ENCODE peak calls at places on chromosomes 2 and 18, in seven cellular contexts. K is activated T-cell treated with anti-CD3 and anti-CD28 coated beads, Interleukin-2, amount 50 U/mL, for 72 hours; U is HTR-8/SVneo; S is EL; A is ascending aorta; Q is WTC11; W is substantia nigra. J is an unnamed sample.

GRCh38 chr2:193841389-193842150 is 1646.8 kb upstream of the TMEFF2 start:
- DNase-seq in K (no peak), W (no peak), S (peak), A (no peak), Q (no peak), U (no peak), J (no peak)

GRCh38 chr2:201118957-201119848 is 3.2 kb downstream of the CFLAR start:
- DNase-seq in K (no peak), W (no peak), A (no peak), Q (no peak), U (peak), S (peak), J (peak)

GRCh38 chr2:138794734-138795133 is 14.5 kb upstream of the NXPH2 start:
- DNase-seq in A (no peak), K (no peak), S (peak), W (no peak), Q (no peak), U (no peak), J (no peak)

GRCh38 chr2:31300309-31300708 is 66.4 kb downstream of the EHD3 start:
- DNase-seq in W (no peak), S (no peak), Q (no peak), A (no peak), U (no peak), K (no peak), J (no peak)

GRCh38 chr2:66478729-66479316 is 43.9 kb downstream of the MEIS1 start:
- DNase-seq in W (no peak), A (no peak), Q (no peak), U (no peak), S (no peak), K (no peak), J (no peak)

GRCh38 chr2:216740557-216741222 is 45.3 kb upstream of the IGFBP5 start:
- DNase-seq in U (no peak), S (no peak), W (no peak), Q (no peak), A (no peak), K (no peak), J (no peak)

GRCh38 chr2:190657474-190658252 is 8.8 kb downstream of the NAB1 start:
- DNase-seq in U (no peak), S (no peak), A (no peak), Q (no peak), K (no peak), W (no peak), J (no peak)

GRCh38 chr2:146821836-146822316 is 1023.0 kb upstream of the ACVR2A start:
- DNase-seq in K (no peak), Q (no peak), S (peak), A (no peak), U (peak), W (no peak), J (no peak)

GRCh38 chr2:218806346-218806978 is 24.5 kb downstream of the CYP27A1 start:
- DNase-seq in S (peak), A (peak), W (no peak), U (peak), K (no peak), Q (no peak), J (no peak)

GRCh38 chr2:192571636-192572035 is 376.9 kb upstream of the TMEFF2 start:
- DNase-seq in W (no peak), S (no peak), A (no peak), U (no peak), Q (no peak), K (no peak), J (no peak)

GRCh38 chr2:38535745-38536506 is 66.8 kb downstream of the HNRNPLL start:
- DNase-seq in Q (peak), A (peak), W (peak), S (peak), U (peak), K (peak), J (peak)

GRCh38 chr18:66280470-66280869 is 323.4 kb downstream of the CDH19 start:
- DNase-seq in S (no peak), U (no peak), Q (no peak), W (no peak), A (no peak), K (no peak), J (no peak)

GRCh38 chr18:29083545-29083944 is 906.6 kb upstream of the CDH2 start:
- DNase-seq in W (no peak), S (no peak), Q (no peak), A (no peak), K (no peak), U (no peak), J (no peak)

GRCh38 chr18:69435000-69435399 is 34.3 kb downstream of the DOK6 start:
- DNase-seq in S (no peak), U (no peak), A (no peak), K (no peak), W (no peak), Q (no peak), J (no peak)

GRCh38 chr2:209463835-209464234 is 40.0 kb downstream of the MAP2 start:
- DNase-seq in U (no peak), A (no peak), Q (no peak), S (no peak), K (no peak), W (no peak), J (no peak)

GRCh38 chr2:205850172-205850571 is 167.9 kb downstream of the NRP2 start:
- DNase-seq in U (no peak), A (no peak), S (no peak), Q (no peak), W (no peak), K (no peak), J (no peak)

GRCh38 chr2:40202798-40203400 is 249.0 kb downstream of the SLC8A1 start:
- DNase-seq in U (no peak), K (no peak), S (peak), A (no peak), Q (no peak), W (no peak), J (no peak)

GRCh38 chr2:25982968-25983280 is 627 bp upstream of the KIF3C start:
- DNase-seq in S (no peak), K (no peak), Q (no peak), U (no peak), A (no peak), W (no peak), J (no peak)

GRCh38 chr2:216781709-216782108 is 78.2 kb downstream of the TNP1 start:
- DNase-seq in U (no peak), W (no peak), K (no peak), Q (no peak), A (no peak), S (no peak), J (no peak)

GRCh38 chr18:37383036-37383788 is 182.4 kb downstream of the CELF4 start:
- DNase-seq in U (no peak), S (peak), K (no peak), A (no peak), Q (no peak), W (no peak), J (no peak)

GRCh38 chr2:117378653-117379052 is 435.8 kb upstream of the DDX18 start:
- DNase-seq in U (no peak), A (no peak), K (no peak), S (no peak), W (no peak), Q (no peak), J (no peak)